ENCODE peak calls at places on chromosomes 13 and 19, in ten cellular contexts. M is hepatocyte; P is neuronal stem cell; Y is GM23248; O is heart left ventricle; L is dorsolateral prefrontal cortex; X is CD8-positive, alpha-beta T cell; B is HCT116; I is CD8-positive, alpha-beta memory T cell; T is kidney. U is an unnamed sample.

GRCh38 chr13:21420706-21421105 is 38.4 kb downstream of the ZDHHC20 start:
- DNase-seq in O (no peak), L (no peak), M (peak), I (no peak), P (no peak), X (no peak), B (no peak), T (no peak), Y (peak), U (no peak)

GRCh38 chr13:37595162-37595561 is 3.4 kb downstream of the POSTN start:
- DNase-seq in I (no peak), L (no peak), P (no peak), Y (peak), B (no peak), X (no peak), T (no peak), M (no peak), O (no peak), U (no peak)

GRCh38 chr19:2478324-2478755 is 2.4 kb downstream of the GADD45B start:
- DNase-seq in X (peak), L (no peak), I (peak), B (no peak), Y (peak), O (peak), P (no peak), M (peak), T (peak), U (peak)

GRCh38 chr19:58571575-58571947 is 1.6 kb downstream of the MZF1 start:
- DNase-seq in Y (no peak), T (peak), L (peak), B (no peak), X (no peak), P (no peak), O (peak), M (peak), I (no peak), U (no peak)

GRCh38 chr13:112929778-112930055 is 39.3 kb upstream of the MCF2L start:
- DNase-seq in B (no peak), T (no peak), I (no peak), X (no peak), L (no peak), O (no peak), P (no peak), Y (no peak), M (no peak), U (no peak)

GRCh38 chr19:33785795-33786194 is 10.9 kb upstream of the KCTD15 start:
- DNase-seq in I (no peak), Y (peak), M (no peak), T (no peak), X (no peak), B (no peak), P (no peak), L (no peak), O (no peak), U (no peak)

GRCh38 chr13:45299194-45299593 is 41.8 kb downstream of the TPT1 start:
- DNase-seq in X (no peak), T (no peak), Y (no peak), L (no peak), P (no peak), I (no peak), O (no peak), B (no peak), M (no peak), U (no peak)

GRCh38 chr13:89066868-89067466 is 1395.8 kb downstream of the SLITRK5 start:
- DNase-seq in X (no peak), P (peak), L (no peak), M (peak), Y (peak), T (no peak), I (peak), B (peak), O (no peak), U (no peak)

GRCh38 chr13:97716746-97717145 is 236.7 kb upstream of the IPO5 start:
- DNase-seq in T (no peak), M (no peak), I (no peak), O (no peak), Y (no peak), L (no peak), P (no peak), B (no peak), X (no peak), U (no peak)

GRCh38 chr19:18746393-18747167 is 44.5 kb downstream of the COMP start:
- DNase-seq in M (no peak), O (no peak), P (no peak), B (no peak), I (no peak), Y (no peak), X (no peak), L (no peak), T (no peak), U (no peak)

GRCh38 chr13:32537580-32538233 is 888 bp downstream of the N4BP2L2 start:
- DNase-seq in P (no peak), L (no peak), Y (peak), M (peak), I (no peak), O (peak), B (peak), T (peak), X (peak), U (peak)

GRCh38 chr13:59424661-59425060 is 739.1 kb downstream of the DIAPH3 start:
- DNase-seq in P (no peak), M (no peak), Y (peak), B (no peak), I (no peak), O (no peak), L (no peak), X (no peak), T (no peak), U (no peak)

GRCh38 chr19:41612483-41612882 is 14.4 kb downstream of the CEACAM4 start:
- DNase-seq in Y (no peak), T (no peak), X (no peak), P (no peak), B (no peak), L (no peak), I (no peak), O (no peak), M (no peak), U (no peak)

GRCh38 chr13:85601526-85601925 is 197.7 kb downstream of the SLITRK6 start:
- DNase-seq in P (no peak), I (no peak), T (no peak), O (no peak), M (no peak), B (no peak), L (no peak), Y (no peak), X (no peak), U (no peak)

GRCh38 chr19:18733196-18733647 is 49.7 kb downstream of the CRTC1 start:
- DNase-seq in P (no peak), O (no peak), T (peak), X (no peak), B (no peak), L (no peak), Y (no peak), I (no peak), M (peak), U (no peak)

GRCh38 chr13:23506821-23507210 is 63.4 kb upstream of the TNFRSF19 start:
- DNase-seq in T (no peak), I (no peak), L (no peak), B (no peak), P (no peak), M (peak), Y (peak), O (peak), X (no peak), U (no peak)

GRCh38 chr13:58587183-58587582 is 955.6 kb downstream of the PCDH17 start:
- DNase-seq in O (no peak), B (no peak), I (no peak), Y (no peak), T (no peak), P (no peak), L (no peak), X (no peak), M (no peak), U (no peak)

GRCh38 chr13:55000043-55000442 is 1971.4 kb downstream of the OLFM4 start:
- DNase-seq in X (no peak), B (no peak), P (no peak), L (no peak), Y (no peak), T (no peak), O (no peak), M (no peak), I (no peak), U (no peak)

GRCh38 chr13:105403065-105403464 is 1132.4 kb downstream of the EFNB2 start:
- DNase-seq in B (no peak), Y (no peak), L (no peak), I (no peak), P (no peak), T (no peak), M (no peak), X (no peak), O (no peak), U (no peak)

GRCh38 chr13:113091891-113092775 is 13.5 kb upstream of the F7 start:
- DNase-seq in X (no peak), T (peak), I (no peak), P (no peak), Y (no peak), O (peak), B (no peak), M (no peak), L (no peak), U (no peak)

GRCh38 chr19:34145741-34146202 is 26.5 kb upstream of the LSM14A start:
- DNase-seq in B (peak), O (no peak), P (peak), I (peak), M (peak), X (peak), T (no peak), Y (peak), L (no peak), U (peak)

GRCh38 chr19:54069482-54069881 is 5.8 kb upstream of the VSTM1 start:
- DNase-seq in L (no peak), T (no peak), I (no peak), O (no peak), X (no peak), M (no peak), P (no peak), Y (no peak), B (no peak), U (no peak)

GRCh38 chr19:28929026-28929425 is 283.9 kb downstream of the UQCRFS1 start:
- DNase-seq in O (no peak), Y (peak), P (no peak), B (no peak), M (no peak), T (no peak), L (no peak), I (no peak), X (no peak), U (no peak)

GRCh38 chr19:45128109-45128508 is 32.7 kb downstream of the NKPD1 start:
- DNase-seq in X (no peak), T (no peak), M (no peak), I (no peak), Y (no peak), O (no peak), L (no peak), B (no peak), P (no peak), U (no peak)

GRCh38 chr19:48815870-48816501 is 5.2 kb upstream of the BCAT2 start:
- DNase-seq in B (no peak), I (no peak), T (no peak), X (no peak), P (no peak), O (peak), Y (no peak), L (no peak), M (peak), U (no peak)

GRCh38 chr13:112127564-112127963 is 60.6 kb downstream of the SOX1 start:
- DNase-seq in Y (no peak), L (no peak), B (no peak), O (no peak), M (no peak), I (no peak), X (no peak), P (no peak), T (no peak), U (no peak)

GRCh38 chr19:53285087-53285486 is 17.6 kb upstream of the VN1R4 start:
- DNase-seq in O (no peak), B (no peak), P (no peak), X (no peak), M (no peak), Y (no peak), I (no peak), L (no peak), T (no peak), U (no peak)

GRCh38 chr19:33715462-33715861 is 81.2 kb upstream of the KCTD15 start:
- DNase-seq in Y (no peak), B (no peak), L (no peak), T (no peak), P (no peak), X (no peak), M (no peak), I (no peak), O (no peak), U (no peak)

GRCh38 chr19:35717665-35718344 is at the start of gene KMT2B:
- DNase-seq in X (no peak), B (no peak), L (no peak), O (peak), M (peak), Y (no peak), T (no peak), I (no peak), P (no peak), U (peak)

GRCh38 chr19:6890938-6891337 is 3.6 kb downstream of the ADGRE1 start:
- DNase-seq in O (no peak), T (no peak), I (peak), X (no peak), M (no peak), B (no peak), P (no peak), Y (no peak), L (no peak), U (no peak)

GRCh38 chr13:37501187-37501586 is 97.4 kb downstream of the POSTN start:
- DNase-seq in X (no peak), O (no peak), B (no peak), M (no peak), P (no peak), T (no peak), Y (no peak), L (no peak), I (no peak), U (no peak)

GRCh38 chr13:70339738-70340137 is 231.5 kb upstream of the KLHL1 start:
- DNase-seq in Y (peak), P (no peak), T (no peak), L (no peak), M (peak), O (no peak), I (no peak), B (peak), X (no peak), U (no peak)

GRCh38 chr19:40284501-40285352 is at the start of gene AKT2:
- DNase-seq in O (no peak), T (peak), P (peak), Y (peak), M (peak), I (peak), L (peak), X (peak), B (no peak), U (peak)

GRCh38 chr13:52070929-52071523 is 46.5 kb downstream of the UTP14C start:
- DNase-seq in I (no peak), L (no peak), M (no peak), Y (peak), B (no peak), O (no peak), X (no peak), T (no peak), P (no peak), U (no peak)

GRCh38 chr13:109336730-109337129 is 449.7 kb downstream of the IRS2 start:
- DNase-seq in O (no peak), B (no peak), M (no peak), P (no peak), X (no peak), T (no peak), I (no peak), Y (peak), L (no peak), U (no peak)

GRCh38 chr19:7152568-7152967 is 83.1 kb downstream of the ZNF557 start:
- DNase-seq in B (no peak), X (no peak), I (no peak), M (no peak), T (no peak), O (no peak), Y (peak), P (no peak), L (no peak), U (no peak)

GRCh38 chr13:112756967-112757758 is 67.3 kb downstream of the ATP11A start:
- DNase-seq in M (peak), P (peak), T (peak), L (peak), O (no peak), Y (no peak), B (no peak), I (no peak), X (no peak), U (peak)

GRCh38 chr19:6204212-6204611 is 68.7 kb downstream of the ACSBG2 start:
- DNase-seq in X (no peak), I (no peak), O (no peak), M (no peak), L (no peak), P (no peak), T (no peak), Y (peak), B (no peak), U (no peak)

DNA sequence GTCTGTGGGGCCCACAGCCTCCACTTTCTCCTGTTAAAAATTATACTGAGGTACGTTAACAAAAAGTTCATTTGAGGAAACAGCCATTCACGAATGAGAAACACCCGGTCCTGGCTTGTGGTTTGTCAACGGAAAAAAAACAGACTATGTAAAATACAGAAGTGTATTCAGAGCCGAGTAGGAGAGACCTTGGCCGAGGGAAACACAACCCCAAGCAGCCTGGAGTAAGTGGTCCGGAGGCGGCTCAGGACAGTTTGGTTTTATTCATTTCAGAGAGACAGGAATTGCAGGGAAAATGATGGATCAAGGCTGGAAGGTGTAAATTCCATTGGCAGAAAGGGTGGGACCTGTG is 714 bp downstream of the ZNF439 start:
- DNase-seq in O (no peak), L (no peak), I (no peak), T (no peak), P (no peak), B (no peak), M (no peak), Y (no peak), X (no peak), U (no peak)
- H3K27ac ChIP-seq in O (peak), L (peak), I (no peak), T (peak), P (no peak), B (no peak), M (peak), Y (no peak), X (peak), U (peak)

DNA sequence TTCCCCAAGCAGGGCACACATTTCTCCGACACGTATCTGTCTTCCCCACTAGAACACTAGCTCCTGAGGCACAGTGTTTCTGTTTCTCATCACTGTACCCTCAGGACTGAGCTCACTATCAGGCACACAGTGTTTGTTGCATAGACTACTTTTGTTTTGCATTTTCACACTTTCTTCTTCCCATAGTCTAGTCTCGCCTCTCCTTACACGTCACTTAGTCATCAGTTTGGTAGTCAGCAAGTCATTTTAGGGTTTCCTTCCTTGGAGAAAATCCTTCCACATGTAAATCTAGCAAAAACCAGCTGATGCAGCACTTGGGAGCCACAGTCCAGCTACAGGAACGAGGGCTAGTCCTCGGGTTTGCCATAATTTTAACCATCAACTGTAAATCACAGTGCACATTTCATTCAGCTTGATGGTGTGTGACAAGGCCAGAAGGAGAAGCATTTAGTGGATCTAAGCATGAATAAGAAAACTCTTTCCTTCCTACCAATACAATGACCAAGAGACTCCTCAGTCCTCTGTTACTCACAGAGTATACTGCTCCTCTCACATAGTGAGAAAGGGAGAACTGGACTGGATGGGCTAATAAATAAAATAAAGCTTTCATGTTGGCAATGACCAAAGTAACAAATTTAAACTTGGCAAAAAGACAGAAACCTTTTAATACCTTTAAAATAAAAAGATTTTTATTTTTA is 221.0 kb downstream of the KLF12 start:
- DNase-seq in O (no peak), P (no peak), Y (peak), M (no peak), I (no peak), X (no peak), B (no peak), L (no peak), T (no peak), U (no peak)
- H3K27ac ChIP-seq in O (no peak), P (no peak), Y (peak), M (peak), I (no peak), X (no peak), B (no peak), L (no peak), T (no peak), U (no peak)

DNA sequence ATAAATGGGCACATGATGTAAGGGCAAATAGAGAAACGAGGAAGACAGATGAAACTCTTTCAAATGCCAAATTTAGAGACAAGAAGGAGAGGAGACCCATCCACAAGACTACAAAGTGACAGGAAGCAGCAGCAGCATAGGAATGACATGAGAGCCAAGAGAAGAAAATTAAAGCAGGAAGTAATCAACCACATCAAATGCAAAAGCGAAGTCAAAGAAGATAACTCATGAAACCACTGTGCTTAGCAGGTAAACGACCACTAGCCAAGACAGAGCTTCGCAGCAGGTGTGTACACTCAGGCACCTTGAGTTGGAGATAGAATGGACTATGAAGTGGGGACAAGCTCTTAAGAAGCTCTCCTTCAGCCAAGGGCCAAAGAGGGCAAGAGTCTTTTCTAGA is 64.1 kb downstream of the KLF12 start:
- DNase-seq in X (no peak), L (no peak), M (no peak), B (no peak), P (no peak), O (no peak), I (peak), T (no peak), Y (no peak), U (no peak)
- H3K27ac ChIP-seq in X (no peak), L (no peak), M (no peak), B (no peak), P (no peak), O (no peak), I (no peak), T (no peak), Y (no peak), U (no peak)

GRCh38 chr19:5156231-5156986 is 184.2 kb downstream of the PTPRS start:
- DNase-seq in X (no peak), B (no peak), T (peak), P (no peak), M (no peak), L (peak), Y (peak), I (no peak), O (no peak), U (no peak)
- H3K27ac ChIP-seq in X (no peak), B (no peak), T (no peak), P (peak), M (no peak), L (no peak), Y (peak), I (no peak), O (no peak), U (no peak)

GRCh38 chr13:66663206-66663605 is 566.9 kb downstream of the PCDH9 start:
- DNase-seq in B (no peak), I (no peak), O (no peak), M (no peak), X (no peak), P (no peak), Y (no peak), T (no peak), L (no peak), U (no peak)

GRCh38 chr13:66661336-66661735 is 568.8 kb downstream of the PCDH9 start:
- DNase-seq in P (no peak), M (no peak), Y (no peak), I (no peak), X (no peak), T (no peak), B (no peak), O (no peak), L (no peak), U (no peak)

GRCh38 chr13:66659291-66660012 is 570.7 kb downstream of the PCDH9 start:
- DNase-seq in X (no peak), L (no peak), M (no peak), I (no peak), B (no peak), P (no peak), Y (no peak), O (no peak), T (no peak), U (no peak)

GRCh38 chr13:66657165-66657895 is 572.8 kb downstream of the PCDH9 start:
- DNase-seq in I (no peak), T (peak), O (peak), B (peak), P (no peak), Y (peak), L (no peak), X (no peak), M (peak), U (peak)

GRCh38 chr13:66660013-66660804 is 569.9 kb downstream of the PCDH9 start:
- DNase-seq in Y (peak), L (no peak), I (no peak), B (no peak), P (no peak), T (no peak), M (peak), X (no peak), O (no peak), U (no peak)
- H3K27ac ChIP-seq in Y (no peak), L (peak), I (no peak), B (no peak), P (no peak), T (no peak), M (no peak), X (no peak), O (no peak), U (no peak)

U was measured in substantia nigra.